ENCODE peak calls at places on chromosomes 16 and 17, in nine cellular contexts. Z is heart right ventricle; S is esophagus muscularis mucosa; W is CD8-positive, alpha-beta T cell; K is effector memory CD4-positive, alpha-beta T cell; G is aorta; N is cardiac muscle cell; R is GM23338; A is testis. L is an unnamed sample.
A peak's percentile ranks its signal among the peaks of the same experiment; 100 is the strongest.

GRCh38 chr17:58402047-58402446 is 15.3 kb downstream of the RNF43 start:
- DNase-seq in Z (no peak), S (no peak), W (no peak), K (no peak), G (no peak), N (no peak), R (no peak), A (no peak), L (no peak)

GRCh38 chr17:6523330-6523729 is 33.0 kb downstream of the PITPNM3 start:
- DNase-seq in Z (no peak), S (no peak), W (no peak), K (no peak), G (peak; percentile 31), N (no peak), R (peak; percentile 34), A (no peak), L (no peak)

GRCh38 chr17:57970706-57971105 is 15.5 kb upstream of the CUEDC1 start:
- DNase-seq in Z (no peak), S (peak; percentile 57), W (no peak), K (no peak), G (no peak), N (no peak), R (no peak), A (no peak), L (no peak)

GRCh38 chr17:2958706-2959222 is 104.6 kb downstream of the OR1D5 start:
- DNase-seq in Z (no peak), S (no peak), W (no peak), K (no peak), G (peak; percentile 26), N (no peak), R (no peak), A (peak; percentile 9), L (no peak)

GRCh38 chr17:67223924-67224323 is 21.1 kb downstream of the HELZ start:
- DNase-seq in Z (no peak), S (no peak), W (no peak), K (no peak), G (no peak), N (no peak), R (no peak), A (peak; percentile 78), L (no peak)

GRCh38 chr16:70430667-70431536 is 8.0 kb downstream of the ST3GAL2 start:
- DNase-seq in Z (peak; percentile 34), S (no peak), W (peak; percentile 66), K (peak; percentile 23), G (no peak), N (no peak), R (peak; percentile 78), A (no peak), L (peak; percentile 73)

GRCh38 chr17:65627892-65628622 is 66.6 kb upstream of the AXIN2 start:
- DNase-seq in Z (no peak), S (no peak), W (no peak), K (no peak), G (no peak), N (no peak), R (no peak), A (peak; percentile 17), L (no peak)

GRCh38 chr16:17328971-17329370 is 141.8 kb downstream of the XYLT1 start:
- DNase-seq in Z (peak; percentile 19), S (no peak), W (no peak), K (no peak), G (no peak), N (no peak), R (no peak), A (peak; percentile 43), L (no peak)

GRCh38 chr17:7466644-7467341 is 12.6 kb downstream of the ZBTB4 start:
- DNase-seq in Z (peak; percentile 84), S (no peak), W (no peak), K (no peak), G (peak; percentile 93), N (no peak), R (no peak), A (peak; percentile 80), L (no peak)

GRCh38 chr16:24070851-24071250 is 185.3 kb upstream of the CACNG3 start:
- DNase-seq in Z (peak; percentile 6), S (no peak), W (no peak), K (no peak), G (no peak), N (peak; percentile 64), R (peak; percentile 89), A (peak; percentile 46), L (no peak)

GRCh38 chr16:67661101-67661661 is 421 bp downstream of the PARD6A start:
- DNase-seq in Z (no peak), S (no peak), W (no peak), K (no peak), G (peak; percentile 80), N (peak; percentile 81), R (peak; percentile 86), A (no peak), L (peak; percentile 43)

GRCh38 chr17:44981221-44981968 is 13.3 kb upstream of the C1QL1 start:
- DNase-seq in Z (no peak), S (no peak), W (no peak), K (no peak), G (no peak), N (no peak), R (no peak), A (no peak), L (no peak)
- H3K27ac ChIP-seq in Z (no peak overlapping the region), S (peak overlapping the region; percentile 55), W (no peak overlapping the region), K (no peak overlapping the region), G (no peak overlapping the region), N (peak overlapping the region; percentile 93), R (no peak overlapping the region), A (no peak overlapping the region), L (no peak overlapping the region)

DNA sequence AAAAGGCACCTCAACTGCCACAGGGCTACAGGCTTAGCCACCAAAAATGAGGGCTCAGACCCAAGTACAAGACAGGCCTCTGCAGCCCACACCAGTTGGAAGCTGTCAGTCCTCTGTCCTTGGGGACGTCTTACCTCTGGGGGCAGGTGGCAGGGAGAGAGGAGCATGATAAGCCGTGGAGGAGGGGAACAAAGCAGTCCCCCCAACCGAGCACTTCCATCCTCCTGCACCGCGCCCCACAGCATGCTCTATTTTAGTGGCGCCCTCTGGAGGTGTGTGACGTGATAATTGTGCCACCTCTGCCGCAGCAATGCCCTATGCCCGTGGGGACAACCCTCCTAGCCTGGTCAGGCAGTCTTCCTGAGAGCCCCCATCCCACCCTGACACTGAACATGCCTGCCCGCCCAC is 13.6 kb downstream of the G6PC3 start:
- DNase-seq in Z (no peak), S (no peak), W (no peak), K (no peak), G (no peak), N (no peak), R (peak; percentile 86), A (no peak), L (no peak)
- H3K36me3 ChIP-seq in Z (peaks cover 100% of the 10 kb centered on the region), S (peaks cover 38% of the 10 kb centered on the region), W (peaks cover 8% of the 10 kb centered on the region), K (peaks cover 42% of the 10 kb centered on the region), G (peaks cover 15% of the 10 kb centered on the region), N (peaks cover 26% of the 10 kb centered on the region), R (no peaks in the 10 kb centered on the region), A (no peaks in the 10 kb centered on the region), L (peaks cover 86% of the 10 kb centered on the region)

GRCh38 chr17:73083432-73083831 is 9.1 kb downstream of the SLC39A11 start:
- DNase-seq in Z (no peak), S (no peak), W (no peak), K (no peak), G (no peak), N (no peak), R (no peak), A (no peak), L (no peak)
- H3K27me3 ChIP-seq in Z (no peaks in the 10 kb centered on the region), S (no peaks in the 10 kb centered on the region), W (no peaks in the 10 kb centered on the region), K (no peaks in the 10 kb centered on the region), G (no peaks in the 10 kb centered on the region), N (no peaks in the 10 kb centered on the region), R (no peaks in the 10 kb centered on the region), A (no peaks in the 10 kb centered on the region), L (no peaks in the 10 kb centered on the region)

DNA sequence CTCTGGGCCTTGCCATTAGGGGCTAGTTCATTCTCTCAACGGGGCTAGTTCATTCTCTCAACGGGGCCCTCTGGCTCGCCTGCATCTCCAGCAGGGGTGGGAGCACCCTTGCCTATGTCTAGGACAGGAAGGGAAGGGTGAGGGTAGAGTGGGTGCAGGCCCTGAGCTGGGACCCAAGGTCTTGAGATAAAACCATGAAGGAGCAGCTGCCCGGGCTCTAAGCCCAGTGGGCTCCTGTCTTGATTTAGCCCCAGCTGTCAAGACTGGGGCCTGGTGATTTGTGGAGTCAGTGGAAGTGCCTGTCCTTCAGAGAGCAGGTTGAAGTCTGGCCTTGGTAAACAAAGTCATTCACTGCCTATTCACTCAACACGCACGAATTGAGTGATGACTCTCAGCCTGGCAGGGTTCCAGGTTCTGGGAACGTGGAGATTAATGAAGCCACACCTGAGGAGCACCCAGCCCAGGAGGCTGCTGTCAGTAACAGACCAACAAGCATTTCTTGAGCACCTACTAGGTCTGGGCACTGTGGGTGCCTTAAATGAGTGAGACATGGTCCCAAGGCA is 35.4 kb downstream of the WNT3 start:
- DNase-seq in Z (no peak), S (no peak), W (no peak), K (no peak), G (no peak), N (no peak), R (no peak), A (no peak), L (no peak)
- H3K27ac ChIP-seq in Z (no peak overlapping the region), S (no peak overlapping the region), W (no peak overlapping the region), K (no peak overlapping the region), G (no peak overlapping the region), N (no peak overlapping the region), R (no peak overlapping the region), A (no peak overlapping the region), L (no peak overlapping the region)

GRCh38 chr17:75241502-75241901 is 19.9 kb downstream of the GGA3 start:
- DNase-seq in Z (no peak), S (no peak), W (no peak), K (no peak), G (no peak), N (no peak), R (no peak), A (no peak), L (no peak)

GRCh38 chr17:75241996-75242460 is 19.4 kb downstream of the GGA3 start:
- DNase-seq in Z (no peak), S (no peak), W (no peak), K (no peak), G (no peak), N (no peak), R (no peak), A (no peak), L (no peak)

GRCh38 chr17:75244133-75244866 is 17.1 kb downstream of the GGA3 start:
- DNase-seq in Z (no peak), S (no peak), W (no peak), K (no peak), G (no peak), N (no peak), R (no peak), A (no peak), L (no peak)

GRCh38 chr17:75241143-75241430 is 20.3 kb downstream of the GGA3 start:
- DNase-seq in Z (no peak), S (no peak), W (no peak), K (no peak), G (peak; percentile 78), N (no peak), R (no peak), A (no peak), L (no peak)

GRCh38 chr17:75242461-75243042 is 18.9 kb downstream of the GGA3 start:
- DNase-seq in Z (no peak), S (no peak), W (no peak), K (peak; percentile 41), G (no peak), N (no peak), R (no peak), A (no peak), L (no peak)
- H3K36me3 ChIP-seq in Z (peaks cover 98% of the 10 kb centered on the region), S (peaks cover 60% of the 10 kb centered on the region), W (peaks cover 74% of the 10 kb centered on the region), K (peaks cover 73% of the 10 kb centered on the region), G (peaks cover 11% of the 10 kb centered on the region), N (peaks cover 31% of the 10 kb centered on the region), R (peaks cover 11% of the 10 kb centered on the region), A (peaks cover 2% of the 10 kb centered on the region), L (peaks cover 28% of the 10 kb centered on the region)

L was measured in naive thymus-derived CD4-positive, alpha-beta T cell.